ENCODE peak calls at places on chromosomes 4 and X, in four cellular contexts. K, O, Y and A are unnamed samples.

GRCh38 chr4:26891867-26892266 is 31.2 kb downstream of the STIM2 start:
- DNase-seq in K (no peak), O (no peak), Y (no peak), A (no peak)

GRCh38 chr4:184356366-184356765 is 118.0 kb downstream of the IRF2 start:
- DNase-seq in K (no peak), O (no peak), Y (no peak), A (no peak)

GRCh38 chr4:845233-845835 is 19.4 kb upstream of the CPLX1 start:
- DNase-seq in K (no peak), O (no peak), Y (no peak), A (peak; percentile 33)

GRCh38 chr4:105956566-105956965 is 61.3 kb downstream of the NPNT start:
- DNase-seq in K (no peak), O (no peak), Y (no peak), A (no peak)

GRCh38 chrX:107562482-107562881 is 65.8 kb upstream of the PRPS1 start:
- DNase-seq in K (no peak), O (no peak), Y (no peak), A (no peak)

GRCh38 chrX:33379839-33380238 is 168.5 kb upstream of the DMD start:
- DNase-seq in K (no peak), O (no peak), Y (no peak), A (no peak)

GRCh38 chr4:153710681-153711080 is 26.6 kb downstream of the TLR2 start:
- DNase-seq in K (no peak), O (no peak), Y (no peak), A (no peak)

GRCh38 chr4:76233967-76234678 is 17.4 kb upstream of the FAM47E start:
- DNase-seq in K (no peak), O (no peak), Y (peak; percentile 56), A (no peak)

GRCh38 chrX:148457279-148457678 is 43.1 kb upstream of the AFF2 start:
- DNase-seq in K (no peak), O (no peak), Y (no peak), A (no peak)

GRCh38 chr4:20711335-20711734 is 11.1 kb downstream of the PACRGL start:
- DNase-seq in K (no peak), O (no peak), Y (no peak), A (no peak)

GRCh38 chr4:169283114-169283509 is 12.4 kb upstream of the SH3RF1 start:
- DNase-seq in K (no peak), O (no peak), Y (no peak), A (no peak)

GRCh38 chr4:163755013-163755412 is 260.5 kb downstream of the TMA16 start:
- DNase-seq in K (no peak), O (no peak), Y (no peak), A (no peak)

GRCh38 chr4:83454626-83455025 is 997 bp downstream of the HELQ start:
- DNase-seq in K (no peak), O (no peak), Y (no peak), A (no peak)

GRCh38 chrX:1153940-1154339 is 58.5 kb downstream of the CRLF2 start:
- DNase-seq in K (no peak), O (no peak), Y (no peak), A (no peak)

GRCh38 chrX:2376166-2376565 is 124.6 kb downstream of the DHRSX start:
- DNase-seq in K (no peak), O (no peak), Y (no peak), A (no peak)

GRCh38 chrX:136597356-136597755 is 50.6 kb upstream of the CD40LG start:
- DNase-seq in K (no peak), O (no peak), Y (no peak), A (no peak)

GRCh38 chr4:170538821-170539473 is 449.2 kb upstream of the AADAT start:
- DNase-seq in K (no peak), O (no peak), Y (no peak), A (no peak)

GRCh38 chr4:163554870-163555465 is 60.5 kb downstream of the TMA16 start:
- DNase-seq in K (no peak), O (no peak), Y (no peak), A (no peak)

GRCh38 chr4:76194325-76194724 is 19.3 kb downstream of the SCARB2 start:
- DNase-seq in K (no peak), O (no peak), Y (peak; percentile 43), A (no peak)

GRCh38 chr4:173522160-173522873 is 7.7 kb downstream of the HAND2 start:
- DNase-seq in K (peak; percentile 73), O (peak; percentile 91), Y (peak; percentile 62), A (no peak)

GRCh38 chr4:8735236-8736082 is 136.2 kb downstream of the HMX1 start:
- DNase-seq in K (no peak), O (no peak), Y (no peak), A (no peak)

GRCh38 chr4:110503588-110504435 is 27.9 kb downstream of the ENPEP start:
- DNase-seq in K (no peak), O (no peak), Y (no peak), A (no peak)

GRCh38 chrX:4825550-4825949 is 1112.1 kb upstream of the PRKX start:
- DNase-seq in K (no peak), O (no peak), Y (no peak), A (no peak)

GRCh38 chrX:46649421-46650260 is 76.1 kb downstream of the CHST7 start:
- DNase-seq in K (no peak), O (peak; percentile 25), Y (peak; percentile 43), A (no peak)

GRCh38 chrX:20906571-20906970 is 467.6 kb upstream of the CNKSR2 start:
- DNase-seq in K (no peak), O (no peak), Y (no peak), A (no peak)

GRCh38 chrX:73922856-73923429 is 359.9 kb downstream of the CHIC1 start:
- DNase-seq in K (no peak), O (no peak), Y (no peak), A (no peak)

GRCh38 chrX:110964761-110965160 is 131.2 kb upstream of the PAK3 start:
- DNase-seq in K (no peak), O (no peak), Y (no peak), A (no peak)
- H3K27me3 ChIP-seq in K (no peaks in the 10 kb centered on the region), O (no peaks in the 10 kb centered on the region), Y (no peaks in the 10 kb centered on the region), A (no peaks in the 10 kb centered on the region)

DNA sequence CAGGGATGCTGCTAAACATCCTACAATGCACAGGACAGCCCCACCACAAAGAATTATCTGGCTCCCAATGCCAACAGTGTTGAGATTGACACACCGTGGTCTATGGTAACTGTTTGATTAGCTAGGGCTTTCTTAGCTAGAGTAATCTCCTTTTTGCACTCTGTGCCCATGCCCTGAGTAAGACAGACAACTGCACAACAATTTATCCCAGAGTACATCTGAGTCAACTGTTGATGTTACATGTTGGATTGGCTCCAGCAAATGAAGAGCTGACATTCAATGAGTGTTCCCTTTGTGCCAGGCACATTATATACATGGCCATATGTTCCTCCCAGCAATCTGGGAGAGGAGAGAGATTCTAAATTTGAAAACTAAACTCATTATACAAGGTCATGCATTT is 3.8 kb upstream of the FAM9C start:
- DNase-seq in K (no peak), O (no peak), Y (no peak), A (no peak)
- H3K27ac ChIP-seq in K (no peak overlapping the region), O (no peak overlapping the region), Y (no peak overlapping the region), A (no peak overlapping the region)

DNA sequence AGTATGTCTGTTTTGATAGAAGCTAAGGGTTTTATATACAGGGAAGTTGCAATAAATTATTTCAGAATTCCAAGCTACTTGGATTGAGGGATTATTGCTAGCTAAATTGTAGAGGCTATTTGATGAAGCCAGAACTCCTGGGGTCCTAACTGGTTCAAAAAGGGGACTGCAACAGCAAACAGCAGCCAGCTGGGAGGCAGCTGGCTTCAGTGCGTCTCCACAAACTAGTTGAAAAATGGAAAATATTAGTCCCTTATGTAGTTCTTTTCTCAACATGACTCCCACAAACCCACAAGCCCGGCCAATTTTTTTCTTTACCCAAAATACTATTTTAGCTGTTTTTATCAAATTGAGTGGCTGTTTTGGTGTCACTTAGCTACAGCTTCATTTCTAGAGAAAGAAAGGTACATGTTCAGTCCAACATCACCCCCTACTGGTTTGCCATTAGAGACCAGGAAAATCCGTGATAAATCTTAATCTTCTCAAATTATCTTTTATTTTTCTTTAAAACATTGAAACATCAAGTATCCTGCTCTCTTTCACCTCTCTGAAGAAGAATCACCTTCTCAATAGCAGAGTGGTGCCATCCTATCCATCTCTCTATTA is 97.2 kb downstream of the GUCY2F start:
- DNase-seq in K (no peak), O (no peak), Y (no peak), A (no peak)
- TF ChIP-seq CTCF in K (peak; percentile 16), O (peak; percentile 34), Y (peak; percentile 16), A (peak; percentile 32)

GRCh38 chr4:112708772-112709171 is 71.8 kb downstream of the LARP7 start:
- DNase-seq in K (no peak), O (no peak), Y (no peak), A (no peak)
- H3K27me3 ChIP-seq in K (no peaks in the 10 kb centered on the region), O (no peaks in the 10 kb centered on the region), Y (peaks cover 36% of the 10 kb centered on the region), A (peaks cover 41% of the 10 kb centered on the region)